ENCODE peak calls at places on chromosomes 12 and 14, in ten cellular contexts. P, O, J, X, A, V, G, Z, K and N are unnamed samples.

GRCh38 chr12:92297932-92298681 is 152.5 kb upstream of the BTG1 start:
- DNase-seq in G (no peak), X (no peak), P (peak; percentile 66), A (peak; percentile 24), O (peak; percentile 47), Z (no peak), K (peak; percentile 20), J (no peak), V (no peak), N (no peak)

GRCh38 chr12:56079729-56080555 is at the start of gene ERBB3:
- DNase-seq in K (peak; percentile 89), A (peak; percentile 36), J (peak; percentile 81), O (peak; percentile 80), V (peak; percentile 79), P (peak; percentile 80), X (peak; percentile 89), G (peak; percentile 82), Z (peak; percentile 77), N (peak; percentile 52)

GRCh38 chr14:21647380-21647779 is 6.3 kb upstream of the OR4E2 start:
- DNase-seq in A (no peak), P (no peak), X (no peak), K (no peak), Z (peak; percentile 35), J (no peak), O (peak; percentile 60), V (no peak), G (no peak), N (no peak)

GRCh38 chr14:34874386-34875030 is 652 bp downstream of the BAZ1A start:
- DNase-seq in Z (peak; percentile 62), A (peak; percentile 22), K (peak; percentile 56), X (peak; percentile 48), O (peak; percentile 70), V (peak; percentile 77), P (peak; percentile 60), G (peak; percentile 63), J (peak; percentile 75), N (no peak)

GRCh38 chr12:132561784-132562156 is 48.6 kb downstream of the LRCOL1 start:
- DNase-seq in V (peak; percentile 62), P (no peak), A (no peak), X (peak; percentile 46), O (peak; percentile 25), K (peak; percentile 19), J (no peak), Z (no peak), G (peak; percentile 77), N (no peak)

GRCh38 chr14:103427485-103428443 is 42.5 kb downstream of the MARK3 start:
- DNase-seq in O (peak; percentile 95), X (peak; percentile 52), A (no peak), K (peak; percentile 62), G (peak; percentile 19), V (no peak), J (no peak), Z (peak; percentile 14), P (peak; percentile 87), N (no peak)

GRCh38 chr12:29148958-29149690 is at the start of gene FAR2:
- DNase-seq in Z (peak; percentile 61), P (peak; percentile 32), X (peak; percentile 69), G (peak; percentile 58), A (no peak), K (peak; percentile 19), V (peak; percentile 56), J (peak; percentile 76), O (peak; percentile 44), N (no peak)

GRCh38 chr14:72946491-72946890 is 20.2 kb downstream of the DCAF4 start:
- DNase-seq in G (no peak), J (no peak), A (no peak), Z (no peak), K (no peak), O (peak; percentile 39), P (peak; percentile 43), X (peak; percentile 82), V (no peak), N (no peak)

GRCh38 chr12:124006582-124007170 is 33.7 kb downstream of the ZNF664 start:
- DNase-seq in O (no peak), K (no peak), V (no peak), X (no peak), G (no peak), P (no peak), Z (no peak), A (no peak), J (no peak), N (no peak)

GRCh38 chr12:132049876-132050275 is 94.2 kb downstream of the DDX51 start:
- DNase-seq in V (no peak), Z (no peak), A (no peak), X (no peak), P (no peak), K (no peak), G (no peak), J (no peak), O (no peak), N (no peak)

GRCh38 chr12:116320839-116321238 is 43.3 kb upstream of the MED13L start:
- DNase-seq in A (no peak), O (no peak), Z (no peak), G (no peak), K (no peak), V (no peak), X (peak; percentile 93), J (no peak), P (peak; percentile 35), N (no peak)

GRCh38 chr12:99983721-99984258 is 946 bp downstream of the ANKS1B start:
- DNase-seq in O (peak; percentile 11), A (peak; percentile 4), V (peak; percentile 39), G (no peak), J (no peak), X (no peak), K (no peak), P (peak; percentile 4), Z (peak; percentile 2), N (no peak)

GRCh38 chr12:72570601-72571000 is 298.4 kb downstream of the TRHDE start:
- DNase-seq in P (no peak), X (peak; percentile 30), G (peak; percentile 70), K (peak; percentile 12), Z (no peak), J (no peak), V (no peak), A (peak; percentile 6), O (no peak), N (no peak)

GRCh38 chr14:90714811-90715210 is 101.4 kb downstream of the TTC7B start:
- DNase-seq in K (no peak), P (peak; percentile 24), Z (no peak), O (peak; percentile 45), J (no peak), A (no peak), X (no peak), G (no peak), V (no peak), N (no peak)

GRCh38 chr14:72745546-72745945 is 148.4 kb downstream of the DPF3 start:
- DNase-seq in O (peak; percentile 66), P (peak; percentile 83), J (peak; percentile 15), V (peak; percentile 7), A (no peak), K (peak; percentile 55), G (no peak), Z (peak; percentile 23), X (peak; percentile 98), N (no peak)

GRCh38 chr12:106956048-106956935 is 585 bp downstream of the TMEM263 start:
- DNase-seq in G (peak; percentile 14), A (peak; percentile 60), V (peak; percentile 51), X (peak; percentile 63), J (no peak), O (peak; percentile 96), Z (peak; percentile 88), P (peak; percentile 90), K (peak; percentile 69), N (peak; percentile 25)
- TF ChIP-seq CTCF in G (no peak), A (peak; percentile 8), V (no peak), X (no peak), J (peak; percentile 27), O (no peak), Z (no peak), P (no peak), K (no peak), N (no peak)

GRCh38 chr12:49537709-49538601 is 875 bp upstream of the KCNH3 start:
- DNase-seq in X (peak; percentile 15), J (no peak), V (peak; percentile 46), G (no peak), K (peak; percentile 24), P (no peak), A (no peak), O (no peak), Z (no peak), N (peak; percentile 44)
- TF ChIP-seq CTCF in X (no peak), J (no peak), V (no peak), G (no peak), K (no peak), P (no peak), A (no peak), O (no peak), Z (no peak), N (no peak)

GRCh38 chr14:71165650-71166049 is 258.4 kb downstream of the PCNX1 start:
- DNase-seq in Z (no peak), A (no peak), G (no peak), O (no peak), J (no peak), P (no peak), V (no peak), X (no peak), K (peak; percentile 42), N (no peak)

GRCh38 chr14:71168564-71168963 is 261.3 kb downstream of the PCNX1 start:
- DNase-seq in Z (no peak), P (no peak), X (no peak), G (no peak), V (no peak), J (no peak), O (no peak), K (no peak), A (no peak), N (no peak)

GRCh38 chr14:71163842-71164500 is 256.7 kb downstream of the PCNX1 start:
- DNase-seq in A (no peak), O (no peak), G (no peak), V (no peak), X (no peak), K (no peak), J (no peak), P (no peak), Z (no peak), N (no peak)

GRCh38 chr14:71165121-71165574 is 257.9 kb downstream of the PCNX1 start:
- DNase-seq in G (no peak), J (no peak), P (no peak), X (no peak), K (peak; percentile 90), O (no peak), V (peak; percentile 39), Z (no peak), A (no peak), N (no peak)

DNA sequence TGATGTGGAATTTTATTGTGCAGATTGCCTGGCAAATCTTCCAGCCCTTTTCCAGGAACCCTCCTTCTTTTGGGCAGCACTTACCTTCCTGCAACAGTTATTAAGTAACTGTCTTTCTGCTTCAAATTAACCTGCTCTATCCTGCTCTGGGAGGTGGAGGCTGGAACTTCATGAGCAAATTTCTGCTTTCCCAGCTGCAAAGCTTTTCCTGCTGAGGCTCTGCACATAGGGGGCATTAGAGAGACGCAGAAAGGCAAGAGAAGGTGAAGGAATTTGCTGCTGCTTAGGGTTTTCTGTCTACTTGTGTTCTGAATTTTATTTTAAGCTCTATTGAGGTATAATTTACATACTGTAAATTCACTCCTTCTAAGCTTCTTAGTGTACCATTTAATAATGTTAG is 259.2 kb downstream of the PCNX1 start:
- DNase-seq in A (peak; percentile 48), K (peak; percentile 71), J (no peak), P (peak; percentile 70), G (peak; percentile 39), V (no peak), Z (peak; percentile 64), X (peak; percentile 79), O (peak; percentile 94), N (no peak)
- TF ChIP-seq CTCF in A (peak; percentile 64), K (peak; percentile 63), J (peak; percentile 54), P (peak; percentile 85), G (no peak), V (no peak), Z (peak; percentile 13), X (peak; percentile 80), O (peak; percentile 99), N (no peak)

GRCh38 chr12:76952995-76953394 is 74.2 kb upstream of the CSRP2 start:
- DNase-seq in V (no peak), O (no peak), X (peak; percentile 89), Z (no peak), G (no peak), P (no peak), A (no peak), J (no peak), K (no peak), N (no peak)
- TF ChIP-seq CTCF in V (no peak), O (no peak), X (peak; percentile 77), Z (no peak), G (no peak), P (no peak), A (no peak), J (no peak), K (no peak), N (no peak)